ENCODE peak calls at places on chromosomes 11 and 22, in six cellular contexts. R is IMR-90, K is colonic mucosa, F is astrocyte, L is brain microvascular endothelial cell, M is dorsolateral prefrontal cortex. H is an unnamed sample.

GRCh38 chr11:130846606-130847005 is 69.7 kb downstream of the SNX19 start:
- DNase-seq in R (peak), K (no peak), F (peak), L (no peak), M (no peak), H (no peak)

GRCh38 chr11:73402834-73403185 is 26.6 kb downstream of the RELT start:
- DNase-seq in R (no peak), K (no peak), F (no peak), L (no peak), M (peak), H (peak)

GRCh38 chr11:122207505-122207904 is 91.5 kb upstream of the BLID start:
- DNase-seq in R (peak), K (no peak), F (peak), L (peak), M (no peak), H (peak)

GRCh38 chr11:110897035-110897434 is 184.8 kb upstream of the ARHGAP20 start:
- DNase-seq in R (peak), K (no peak), F (peak), L (peak), M (no peak), H (peak)

GRCh38 chr11:2446590-2447252 is 1.9 kb downstream of the KCNQ1 start:
- DNase-seq in R (no peak), K (peak), F (no peak), L (no peak), M (no peak), H (no peak)

GRCh38 chr11:73795925-73796632 is 8.4 kb downstream of the MRPL48 start:
- DNase-seq in R (no peak), K (no peak), F (no peak), L (no peak), M (peak), H (no peak)

GRCh38 chr22:33658775-33659174 is 261.5 kb downstream of the LARGE1 start:
- DNase-seq in R (peak), K (peak), F (no peak), L (peak), M (no peak), H (peak)

GRCh38 chr11:75558939-75559843 is 2.9 kb upstream of the SERPINH1 start:
- DNase-seq in R (peak), K (peak), F (peak), L (peak), M (no peak), H (peak)

GRCh38 chr11:32090774-32091370 is at the start of gene RCN1:
- DNase-seq in R (peak), K (peak), F (peak), L (peak), M (no peak), H (peak)

GRCh38 chr22:23243859-23244689 is 63.8 kb downstream of the BCR start:
- DNase-seq in R (no peak), K (no peak), F (no peak), L (no peak), M (no peak), H (no peak)

GRCh38 chr11:68146704-68147474 is 25.7 kb upstream of the CHKA start:
- DNase-seq in R (peak), K (peak), F (no peak), L (peak), M (no peak), H (peak)

GRCh38 chr11:129163714-129164164 is 28.4 kb downstream of the ARHGAP32 start:
- DNase-seq in R (peak), K (no peak), F (peak), L (no peak), M (no peak), H (no peak)

GRCh38 chr11:126514061-126514713 is 158.7 kb downstream of the ST3GAL4 start:
- DNase-seq in R (no peak), K (no peak), F (no peak), L (no peak), M (no peak), H (no peak)

GRCh38 chr11:108697872-108698473 is 33.1 kb downstream of the DDX10 start:
- DNase-seq in R (peak), K (peak), F (peak), L (peak), M (peak), H (peak)

GRCh38 chr22:19519041-19519926 is 4.9 kb downstream of the CLDN5 start:
- DNase-seq in R (no peak), K (no peak), F (no peak), L (no peak), M (peak), H (no peak)

GRCh38 chr11:31645747-31646146 is 136.2 kb downstream of the ELP4 start:
- DNase-seq in R (peak), K (no peak), F (peak), L (peak), M (no peak), H (peak)

GRCh38 chr11:111502611-111503010 is 9.6 kb downstream of the BTG4 start:
- DNase-seq in R (no peak), K (no peak), F (no peak), L (no peak), M (no peak), H (no peak)

GRCh38 chr11:129348813-129349212 is 26.8 kb upstream of the BARX2 start:
- DNase-seq in R (no peak), K (no peak), F (no peak), L (no peak), M (no peak), H (no peak)

GRCh38 chr22:17754233-17754925 is 19.9 kb downstream of the BID start:
- DNase-seq in R (no peak), K (no peak), F (no peak), L (no peak), M (no peak), H (no peak)

GRCh38 chr22:17753401-17753989 is 20.8 kb downstream of the BID start:
- DNase-seq in R (peak), K (no peak), F (peak), L (peak), M (no peak), H (no peak)

GRCh38 chr22:17748555-17749353 is 25.5 kb downstream of the BID start:
- DNase-seq in R (no peak), K (no peak), F (no peak), L (no peak), M (no peak), H (no peak)

GRCh38 chr22:17749605-17750395 is 24.5 kb downstream of the BID start:
- DNase-seq in R (no peak), K (no peak), F (no peak), L (no peak), M (no peak), H (no peak)

DNA sequence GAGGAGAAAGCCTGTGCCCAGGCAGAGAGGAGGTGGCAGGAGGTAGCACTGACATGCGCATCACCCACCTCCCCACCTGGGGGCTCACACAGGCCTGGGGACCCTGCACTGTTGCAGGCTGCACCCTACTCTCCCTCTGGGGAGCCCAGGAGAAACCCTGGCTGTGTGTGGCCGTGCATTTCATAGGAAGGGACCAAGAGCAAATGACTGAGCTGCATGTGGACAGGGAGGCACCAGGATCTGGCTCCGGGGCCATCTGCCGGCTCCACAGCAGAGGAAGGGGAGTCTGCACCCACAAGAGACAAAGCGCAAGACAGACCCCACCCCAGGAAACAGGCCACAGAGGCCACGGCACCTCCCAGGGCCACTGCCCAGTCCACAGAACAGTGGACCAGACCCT is 22.7 kb downstream of the BID start:
- DNase-seq in R (no peak), K (no peak), F (no peak), L (no peak), M (no peak), H (no peak)
- TF ChIP-seq CTCF in R (no peak), K (no peak), F (no peak), L (no peak), M (no peak), H (no peak)

DNA sequence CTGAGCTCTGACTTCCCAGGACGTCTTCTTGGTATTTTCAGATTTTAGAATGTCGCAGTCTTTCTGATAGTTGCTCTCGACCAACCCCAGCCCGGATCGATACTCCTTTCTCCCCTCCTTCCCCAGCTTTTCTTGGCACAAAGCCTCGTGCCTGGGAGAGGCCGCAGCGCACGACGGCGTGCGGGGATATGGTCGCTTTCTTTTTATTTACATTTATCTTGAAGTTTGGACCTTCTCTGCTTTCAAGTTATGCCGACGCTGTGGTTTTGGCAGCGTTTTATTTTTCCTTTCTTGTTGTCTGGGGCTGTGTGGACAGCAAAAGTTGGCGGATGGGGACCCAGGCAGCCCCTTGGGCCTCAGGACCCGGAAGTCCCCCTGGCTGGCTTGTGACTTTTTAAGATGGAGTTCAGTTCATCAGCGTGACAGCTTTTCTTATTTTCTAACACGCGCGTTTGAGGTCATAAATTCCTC is 4.2 kb upstream of the SPDYC start:
- DNase-seq in R (no peak), K (peak), F (no peak), L (no peak), M (no peak), H (no peak)
- H3K4me3 ChIP-seq in R (no peak), K (peak), F (no peak), L (no peak), M (no peak), H (no peak)

GRCh38 chr22:39999144-39999757 is 4.5 kb downstream of the FAM83F start:
- DNase-seq in R (peak), K (peak), F (peak), L (peak), M (no peak), H (peak)
- TF ChIP-seq CTCF in R (peak), K (no peak), F (peak), L (peak), M (no peak), H (no peak)

GRCh38 chr22:31268281-31268680 is 24.0 kb downstream of the PIK3IP1 start:
- DNase-seq in R (no peak), K (no peak), F (no peak), L (no peak), M (no peak), H (no peak)

GRCh38 chr22:31271485-31271884 is 20.8 kb downstream of the PIK3IP1 start:
- DNase-seq in R (no peak), K (no peak), F (peak), L (peak), M (no peak), H (no peak)

GRCh38 chr22:31272522-31273446 is 19.5 kb downstream of the PIK3IP1 start:
- DNase-seq in R (peak), K (peak), F (no peak), L (peak), M (peak), H (peak)

GRCh38 chr22:31271026-31271425 is 21.3 kb downstream of the PIK3IP1 start:
- DNase-seq in R (no peak), K (no peak), F (no peak), L (no peak), M (no peak), H (no peak)

DNA sequence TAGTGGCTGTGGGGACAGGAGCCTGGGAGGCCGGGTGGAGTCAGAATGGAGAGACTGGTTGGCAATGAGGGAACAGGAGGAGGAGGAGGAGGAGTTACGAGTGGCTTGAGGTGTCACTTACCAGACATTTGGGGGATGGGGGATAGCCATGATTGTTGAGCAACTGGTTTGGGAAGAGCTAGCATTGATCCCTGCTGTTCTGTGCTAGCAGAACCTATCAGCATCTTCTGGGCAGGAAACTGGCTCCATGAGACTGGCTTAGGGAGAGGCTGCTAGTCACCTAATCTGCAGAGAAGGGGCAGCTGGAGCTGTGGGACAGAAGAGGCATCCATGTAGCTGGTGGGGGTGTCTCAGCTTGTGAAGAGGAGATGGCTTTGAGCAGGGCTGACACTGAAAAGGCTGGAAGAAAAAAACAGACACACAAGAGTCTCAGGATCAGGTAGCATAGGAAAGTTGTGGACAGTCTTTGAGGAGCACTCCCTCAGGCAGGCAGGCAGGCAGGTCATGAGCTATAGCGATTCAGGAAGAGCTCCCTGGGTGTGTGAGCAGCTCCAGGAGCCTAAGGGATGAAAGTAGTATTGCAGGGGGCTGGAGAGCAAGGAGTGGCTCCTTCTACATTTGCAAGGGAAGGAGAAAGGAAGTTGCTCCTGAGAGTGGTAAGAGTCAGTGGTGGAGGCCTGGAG is 22.3 kb downstream of the PIK3IP1 start:
- DNase-seq in R (no peak), K (no peak), F (no peak), L (no peak), M (no peak), H (no peak)
- H3K4me3 ChIP-seq in R (no peak), K (no peak), F (no peak), L (no peak), M (no peak), H (no peak)

GRCh38 chr11:64140101-64140500 is 25.8 kb downstream of the MACROD1 start:
- DNase-seq in R (no peak), K (no peak), F (no peak), L (no peak), M (no peak), H (no peak)
- TF ChIP-seq CTCF in R (no peak), K (no peak), F (no peak), L (no peak), M (no peak), H (no peak)

GRCh38 chr11:1062075-1062820 is 12.4 kb upstream of the MUC2 start:
- DNase-seq in R (no peak), K (peak), F (no peak), L (no peak), M (no peak), H (no peak)

GRCh38 chr11:1059759-1060158 is 14.9 kb upstream of the MUC2 start:
- DNase-seq in R (no peak), K (no peak), F (no peak), L (no peak), M (no peak), H (no peak)

GRCh38 chr11:1064167-1064566 is 10.5 kb upstream of the MUC2 start:
- DNase-seq in R (peak), K (no peak), F (peak), L (peak), M (no peak), H (no peak)

GRCh38 chr11:1060410-1060809 is 14.3 kb upstream of the MUC2 start:
- DNase-seq in R (no peak), K (no peak), F (no peak), L (no peak), M (no peak), H (no peak)

DNA sequence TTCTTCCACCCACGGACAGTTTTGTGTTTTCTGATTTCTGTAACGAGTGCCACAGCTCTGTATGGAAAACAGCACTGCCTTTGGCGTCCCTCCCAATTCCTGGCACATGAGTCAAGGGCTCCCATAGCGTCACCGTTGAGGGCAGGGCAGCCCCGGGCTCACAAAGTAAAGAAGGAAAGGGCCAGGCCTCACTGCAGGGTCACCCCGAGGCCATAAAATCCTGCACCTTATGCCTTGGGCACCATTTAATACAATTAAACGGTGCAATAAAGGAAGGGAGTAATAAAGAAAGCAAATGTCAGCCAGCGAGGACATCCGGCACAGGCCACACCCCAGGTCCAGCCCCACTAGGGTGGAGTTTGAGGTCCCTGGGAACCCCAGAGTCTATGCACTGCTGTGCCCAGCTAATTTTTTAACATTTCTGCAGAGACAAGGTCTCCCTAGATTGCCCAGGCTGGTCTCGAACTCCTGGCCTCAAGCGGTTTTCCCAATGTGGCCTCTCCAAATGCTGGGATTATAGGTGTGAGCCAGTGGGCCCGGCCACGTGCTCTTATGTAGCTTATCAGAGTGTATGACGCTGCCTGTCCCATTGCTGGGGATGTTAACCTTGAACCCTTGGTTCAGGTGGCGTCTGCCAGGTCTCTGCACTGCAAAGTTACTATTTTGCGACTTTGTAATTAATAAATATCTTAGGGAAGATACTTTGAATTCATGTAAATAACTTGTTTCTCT is 13.6 kb upstream of the MUC2 start:
- DNase-seq in R (peak), K (peak), F (peak), L (peak), M (no peak), H (peak)
- H3K4me3 ChIP-seq in R (no peak), K (no peak), F (peak), L (no peak), M (no peak), H (no peak)

GRCh38 chr11:34360056-34360455 is 2.2 kb upstream of the ABTB2 start:
- DNase-seq in R (no peak), K (no peak), F (no peak), L (no peak), M (no peak), H (no peak)

GRCh38 chr11:34358258-34358665 is 452 bp upstream of the ABTB2 start:
- DNase-seq in R (peak), K (peak), F (peak), L (no peak), M (no peak), H (peak)

GRCh38 chr11:34357646-34358257 is at the start of gene ABTB2:
- DNase-seq in R (peak), K (peak), F (peak), L (peak), M (peak), H (peak)

GRCh38 chr11:34358666-34359547 is 1.1 kb upstream of the ABTB2 start:
- DNase-seq in R (peak), K (peak), F (peak), L (peak), M (peak), H (peak)

DNA sequence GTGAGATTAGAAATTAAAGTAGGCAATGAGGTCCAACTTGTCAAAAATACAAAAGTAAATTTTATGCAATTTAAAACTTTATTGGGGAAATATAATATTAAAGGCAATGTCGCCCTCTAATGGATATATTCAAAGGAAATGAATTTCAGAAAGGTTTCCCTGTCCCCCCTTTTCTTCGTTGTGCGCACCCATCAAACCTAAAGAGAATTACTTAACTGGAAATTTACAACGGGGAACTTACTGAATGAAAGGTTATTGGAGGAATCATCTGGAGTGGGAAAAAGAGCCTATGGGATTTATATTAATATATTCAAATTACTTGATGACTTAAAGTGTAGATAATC is 1.7 kb upstream of the ABTB2 start:
- DNase-seq in R (no peak), K (no peak), F (no peak), L (no peak), M (no peak), H (no peak)
- TF ChIP-seq CTCF in R (no peak), K (peak), F (no peak), L (no peak), M (peak), H (no peak)

GRCh38 chr11:119336744-119337469 is 2.6 kb downstream of the RNF26 start:
- DNase-seq in R (no peak), K (no peak), F (no peak), L (no peak), M (no peak), H (no peak)

GRCh38 chr11:119338946-119339580 is 1.6 kb downstream of the C1QTNF5 start:
- DNase-seq in R (no peak), K (no peak), F (no peak), L (no peak), M (no peak), H (no peak)

GRCh38 chr11:119338318-119338890 is 2.3 kb downstream of the C1QTNF5 start:
- DNase-seq in R (no peak), K (peak), F (no peak), L (peak), M (peak), H (peak)

GRCh38 chr11:119335655-119336543 is 1.6 kb downstream of the RNF26 start:
- DNase-seq in R (no peak), K (no peak), F (no peak), L (no peak), M (no peak), H (no peak)

GRCh38 chr11:119337581-119338317 is 2.9 kb downstream of the C1QTNF5 start:
- DNase-seq in R (peak), K (no peak), F (peak), L (no peak), M (no peak), H (peak)
- H3K4me3 ChIP-seq in R (peak), K (no peak), F (peak), L (peak), M (no peak), H (peak)

H was measured in fibroblast of pulmonary artery.